ENCODE peak calls at places on chromosomes 4 and X, in seven cellular contexts. One of them, this sample, is unnamed.

GRCh38 chr4:151730003-151730559 is 30.7 kb downstream of the GATB start:
- DNase-seq in A172: peak; percentile 93
- DNase-seq in left colon: peak; percentile 48
- DNase-seq in HEK293T: no peak
- DNase-seq in memory B cell: no peak
- DNase-seq in NCI-H146: no peak
- DNase-seq in AG09309: no peak
- DNase-seq in this sample: no peak

GRCh38 chr4:6986067-6986780 is 56.9 kb upstream of the TADA2B start:
- DNase-seq in A172: peak; percentile 21
- DNase-seq in left colon: no peak
- DNase-seq in HEK293T: peak; percentile 42
- DNase-seq in memory B cell: no peak
- DNase-seq in NCI-H146: peak; percentile 58
- DNase-seq in AG09309: no peak
- DNase-seq in this sample: no peak

GRCh38 chr4:3047464-3048286 is 26.7 kb downstream of the HTT-AS start:
- DNase-seq in A172: peak; percentile 64
- DNase-seq in left colon: peak; percentile 81
- DNase-seq in HEK293T: peak; percentile 62
- DNase-seq in memory B cell: peak; percentile 85
- DNase-seq in NCI-H146: peak; percentile 95
- DNase-seq in AG09309: no peak
- DNase-seq in this sample: peak; percentile 66

GRCh38 chrX:118756111-118756510 is 28.7 kb downstream of the IL13RA1 start:
- DNase-seq in A172: no peak
- DNase-seq in left colon: no peak
- DNase-seq in HEK293T: no peak
- DNase-seq in memory B cell: no peak
- DNase-seq in NCI-H146: no peak
- DNase-seq in AG09309: no peak
- DNase-seq in this sample: no peak

GRCh38 chr4:14568356-14568755 is 433.9 kb upstream of the CPEB2 start:
- DNase-seq in A172: no peak
- DNase-seq in left colon: no peak
- DNase-seq in HEK293T: no peak
- DNase-seq in memory B cell: no peak
- DNase-seq in NCI-H146: no peak
- DNase-seq in AG09309: no peak
- DNase-seq in this sample: no peak

GRCh38 chr4:151238477-151238876 is 38.5 kb upstream of the PRSS48 start:
- DNase-seq in A172: no peak
- DNase-seq in left colon: no peak
- DNase-seq in HEK293T: no peak
- DNase-seq in memory B cell: no peak
- DNase-seq in NCI-H146: no peak
- DNase-seq in AG09309: no peak
- DNase-seq in this sample: peak; percentile 20

GRCh38 chr4:20408596-20408995 is 156.9 kb downstream of the SLIT2 start:
- DNase-seq in A172: peak; percentile 26
- DNase-seq in left colon: no peak
- DNase-seq in HEK293T: no peak
- DNase-seq in memory B cell: no peak
- DNase-seq in NCI-H146: no peak
- DNase-seq in AG09309: no peak
- DNase-seq in this sample: no peak

GRCh38 chr4:16222957-16223527 is 3.2 kb downstream of the TAPT1 start:
- DNase-seq in A172: no peak
- DNase-seq in left colon: no peak
- DNase-seq in HEK293T: no peak
- DNase-seq in memory B cell: no peak
- DNase-seq in NCI-H146: peak; percentile 34
- DNase-seq in AG09309: no peak
- DNase-seq in this sample: no peak

GRCh38 chr4:8112672-8113071 is 45.9 kb downstream of the ABLIM2 start:
- DNase-seq in A172: no peak
- DNase-seq in left colon: peak; percentile 50
- DNase-seq in HEK293T: no peak
- DNase-seq in memory B cell: no peak
- DNase-seq in NCI-H146: no peak
- DNase-seq in AG09309: no peak
- DNase-seq in this sample: no peak

GRCh38 chrX:101485212-101486064 is at the start of gene ARMCX4:
- DNase-seq in A172: no peak
- DNase-seq in left colon: peak; percentile 18
- DNase-seq in HEK293T: no peak
- DNase-seq in memory B cell: no peak
- DNase-seq in NCI-H146: peak; percentile 85
- DNase-seq in AG09309: no peak
- DNase-seq in this sample: peak; percentile 85

GRCh38 chr4:158172196-158172557 is 648 bp downstream of the GASK1B start:
- DNase-seq in A172: no peak
- DNase-seq in left colon: no peak
- DNase-seq in HEK293T: no peak
- DNase-seq in memory B cell: no peak
- DNase-seq in NCI-H146: no peak
- DNase-seq in AG09309: no peak
- DNase-seq in this sample: peak; percentile 50

GRCh38 chr4:182074842-182075241 is 168.4 kb upstream of the TENM3 start:
- DNase-seq in A172: no peak
- DNase-seq in left colon: no peak
- DNase-seq in HEK293T: no peak
- DNase-seq in memory B cell: no peak
- DNase-seq in NCI-H146: peak; percentile 9
- DNase-seq in AG09309: peak; percentile 16
- DNase-seq in this sample: no peak

GRCh38 chr4:53997901-53998300 is 66.5 kb downstream of the CHIC2 start:
- DNase-seq in A172: no peak
- DNase-seq in left colon: no peak
- DNase-seq in HEK293T: no peak
- DNase-seq in memory B cell: no peak
- DNase-seq in NCI-H146: no peak
- DNase-seq in AG09309: no peak
- DNase-seq in this sample: no peak

GRCh38 chr4:53614616-53615015 is 23.3 kb upstream of the LNX1 start:
- DNase-seq in A172: no peak
- DNase-seq in left colon: no peak
- DNase-seq in HEK293T: no peak
- DNase-seq in memory B cell: no peak
- DNase-seq in NCI-H146: peak; percentile 70
- DNase-seq in AG09309: no peak
- DNase-seq in this sample: no peak

GRCh38 chr4:89563431-89563830 is 255.8 kb upstream of the GPRIN3 start:
- DNase-seq in A172: no peak
- DNase-seq in left colon: no peak
- DNase-seq in HEK293T: no peak
- DNase-seq in memory B cell: no peak
- DNase-seq in NCI-H146: no peak
- DNase-seq in AG09309: no peak
- DNase-seq in this sample: no peak

GRCh38 chr4:61408163-61408562 is 208.0 kb downstream of the ADGRL3 start:
- DNase-seq in A172: no peak
- DNase-seq in left colon: no peak
- DNase-seq in HEK293T: no peak
- DNase-seq in memory B cell: no peak
- DNase-seq in NCI-H146: peak; percentile 65
- DNase-seq in AG09309: no peak
- DNase-seq in this sample: peak; percentile 28

GRCh38 chr4:57763070-57763469 is 652.9 kb upstream of the IGFBP7 start:
- DNase-seq in A172: peak; percentile 4
- DNase-seq in left colon: no peak
- DNase-seq in HEK293T: no peak
- DNase-seq in memory B cell: no peak
- DNase-seq in NCI-H146: no peak
- DNase-seq in AG09309: no peak
- DNase-seq in this sample: no peak

GRCh38 chrX:8663325-8663724 is 68.6 kb downstream of the ANOS1 start:
- DNase-seq in A172: no peak
- DNase-seq in left colon: no peak
- DNase-seq in HEK293T: no peak
- DNase-seq in memory B cell: no peak
- DNase-seq in NCI-H146: no peak
- DNase-seq in AG09309: no peak
- DNase-seq in this sample: no peak

GRCh38 chrX:39065051-39065871 is 264.0 kb downstream of the MID1IP1 start:
- DNase-seq in A172: no peak
- DNase-seq in left colon: no peak
- DNase-seq in HEK293T: peak; percentile 3
- DNase-seq in memory B cell: no peak
- DNase-seq in NCI-H146: peak; percentile 97
- DNase-seq in AG09309: no peak
- DNase-seq in this sample: peak; percentile 79

GRCh38 chrX:37378399-37378798 is 29.2 kb downstream of the PRRG1 start:
- DNase-seq in A172: no peak
- DNase-seq in left colon: no peak
- DNase-seq in HEK293T: no peak
- DNase-seq in memory B cell: no peak
- DNase-seq in NCI-H146: no peak
- DNase-seq in AG09309: no peak
- DNase-seq in this sample: no peak

GRCh38 chr4:5568931-5569330 is 139.4 kb downstream of the EVC2 start:
- DNase-seq in A172: no peak
- DNase-seq in left colon: no peak
- DNase-seq in HEK293T: no peak
- DNase-seq in memory B cell: no peak
- DNase-seq in NCI-H146: no peak
- DNase-seq in AG09309: no peak
- DNase-seq in this sample: peak; percentile 51

GRCh38 chrX:16867947-16868346 is 2.2 kb downstream of the RBBP7 start:
- DNase-seq in A172: no peak
- DNase-seq in left colon: no peak
- DNase-seq in HEK293T: no peak
- DNase-seq in memory B cell: no peak
- DNase-seq in NCI-H146: no peak
- DNase-seq in AG09309: no peak
- DNase-seq in this sample: no peak

GRCh38 chr4:13891544-13891939 is 264.0 kb upstream of the BOD1L1 start:
- DNase-seq in A172: no peak
- DNase-seq in left colon: no peak
- DNase-seq in HEK293T: no peak
- DNase-seq in memory B cell: no peak
- DNase-seq in NCI-H146: no peak
- DNase-seq in AG09309: no peak
- DNase-seq in this sample: no peak

GRCh38 chr4:164753873-164754488 is at the start of gene SMIM31:
- DNase-seq in A172: no peak
- DNase-seq in left colon: no peak
- DNase-seq in HEK293T: no peak
- DNase-seq in memory B cell: no peak
- DNase-seq in NCI-H146: no peak
- DNase-seq in AG09309: no peak
- DNase-seq in this sample: no peak

GRCh38 chrX:40158036-40158706 is 60.4 kb upstream of the BCOR start:
- DNase-seq in A172: no peak
- DNase-seq in left colon: peak; percentile 34
- DNase-seq in HEK293T: no peak
- DNase-seq in memory B cell: no peak
- DNase-seq in NCI-H146: peak; percentile 52
- DNase-seq in AG09309: no peak
- DNase-seq in this sample: peak; percentile 70

GRCh38 chr4:34720563-34720962 is 1523.8 kb downstream of the ARAP2 start:
- DNase-seq in A172: peak; percentile 41
- DNase-seq in left colon: no peak
- DNase-seq in HEK293T: peak; percentile 3
- DNase-seq in memory B cell: no peak
- DNase-seq in NCI-H146: peak; percentile 69
- DNase-seq in AG09309: peak; percentile 21
- DNase-seq in this sample: peak; percentile 28

GRCh38 chr4:183200453-183200852 is 101.4 kb downstream of the WWC2 start:
- DNase-seq in A172: peak; percentile 77
- DNase-seq in left colon: peak; percentile 18
- DNase-seq in HEK293T: no peak
- DNase-seq in memory B cell: no peak
- DNase-seq in NCI-H146: no peak
- DNase-seq in AG09309: peak; percentile 74
- DNase-seq in this sample: no peak

GRCh38 chr4:88697113-88697512 is 516 bp downstream of the NAP1L5 start:
- DNase-seq in A172: no peak
- DNase-seq in left colon: peak; percentile 10
- DNase-seq in HEK293T: no peak
- DNase-seq in memory B cell: no peak
- DNase-seq in NCI-H146: peak; percentile 6
- DNase-seq in AG09309: no peak
- DNase-seq in this sample: no peak

This sample was measured in retina.